ENCODE peak calls at places on chromosomes 5 and 9, in six cellular contexts. X, M, H, L, T and I are unnamed samples.

GRCh38 chr5:11903121-11903613 is 1.1 kb downstream of the CTNND2 start:
- DNase-seq in X (no peak), T (no peak), M (peak; percentile 24), H (no peak), L (peak; percentile 86), I (no peak)

GRCh38 chr9:92245005-92245797 is 48.3 kb downstream of the IARS1 start:
- DNase-seq in H (no peak), X (peak; percentile 95), L (no peak), M (no peak), T (no peak), I (no peak)

GRCh38 chr9:116417464-116417863 is 263.9 kb downstream of the PAPPA start:
- DNase-seq in M (no peak), L (no peak), X (no peak), T (no peak), H (no peak), I (no peak)

GRCh38 chr9:129596541-129597328 is 24.2 kb downstream of the C9orf50 start:
- DNase-seq in L (peak; percentile 85), H (no peak), X (peak; percentile 73), T (no peak), M (no peak), I (no peak)

GRCh38 chr9:93680445-93681315 is 104.3 kb downstream of the PHF2 start:
- DNase-seq in H (no peak), X (no peak), M (no peak), T (peak; percentile 38), L (no peak), I (no peak)

GRCh38 chr5:54742417-54742889 is 224.9 kb downstream of the SNX18 start:
- DNase-seq in H (no peak), M (no peak), T (no peak), L (no peak), X (peak; percentile 80), I (peak; percentile 70)

GRCh38 chr5:4875942-4876341 is 264.2 kb upstream of the ADAMTS16 start:
- DNase-seq in H (no peak), L (no peak), T (no peak), M (no peak), X (no peak), I (no peak)

GRCh38 chr5:148730272-148730954 is 76.1 kb upstream of the HTR4 start:
- DNase-seq in X (peak; percentile 47), M (no peak), T (no peak), H (no peak), L (no peak), I (peak; percentile 83)

GRCh38 chr9:99385814-99386279 is 163.8 kb downstream of the SEC61B start:
- DNase-seq in H (no peak), X (peak; percentile 52), L (no peak), T (no peak), M (no peak), I (peak; percentile 64)

GRCh38 chr5:133870661-133871060 is 97.8 kb downstream of the C5orf15 start:
- DNase-seq in L (no peak), T (no peak), H (no peak), X (peak; percentile 58), M (no peak), I (peak; percentile 78)

GRCh38 chr5:167944121-167944858 is 347.2 kb upstream of the WWC1 start:
- DNase-seq in M (no peak), H (no peak), L (no peak), T (no peak), X (no peak), I (no peak)